ENCODE peak calls at places on chromosomes 2 and 18, in five cellular contexts. M is GM12878, K is K562, Q is H1, S is HepG2. F is an unnamed sample.

GRCh38 chr2:168976034-168976654 is 55.0 kb downstream of the ABCB11 start:
- DNase-seq in M (no peak), K (peak; percentile 98), Q (no peak), S (no peak), F (no peak)

GRCh38 chr2:18402-19271 is 27.7 kb downstream of the FAM110C start:
- DNase-seq in M (no peak), K (peak; percentile 9), Q (no peak), S (no peak), F (no peak)

GRCh38 chr2:5064687-5065086 is 627.5 kb upstream of the SOX11 start:
- DNase-seq in M (no peak), K (no peak), Q (peak; percentile 33), S (no peak), F (no peak)

GRCh38 chr2:181281206-181281832 is 175.9 kb upstream of the ITGA4 start:
- DNase-seq in M (no peak), K (no peak), Q (no peak), S (no peak), F (no peak)

GRCh38 chr2:37768491-37768925 is 97.1 kb upstream of the CDC42EP3 start:
- DNase-seq in M (no peak), K (no peak), Q (no peak), S (peak; percentile 25), F (no peak)

GRCh38 chr2:239249781-239250180 is 151.0 kb downstream of the HDAC4 start:
- DNase-seq in M (no peak), K (no peak), Q (no peak), S (no peak), F (no peak)

GRCh38 chr2:26986576-26986975 is 16.1 kb downstream of the MAPRE3 start:
- DNase-seq in M (no peak), K (no peak), Q (no peak), S (no peak), F (no peak)

GRCh38 chr2:2846379-2847130 is 515.5 kb upstream of the MYT1L start:
- DNase-seq in M (no peak), K (peak; percentile 6), Q (no peak), S (no peak), F (peak; percentile 45)

GRCh38 chr2:127570282-127571250 is 35.1 kb downstream of the MYO7B start:
- DNase-seq in M (no peak), K (no peak), Q (no peak), S (no peak), F (no peak)

GRCh38 chr2:238644095-238645081 is 203.5 kb upstream of the TWIST2 start:
- DNase-seq in M (no peak), K (no peak), Q (no peak), S (peak; percentile 33), F (peak; percentile 68)

GRCh38 chr2:109382236-109382930 is 231.4 kb downstream of the SEPTIN10 start:
- DNase-seq in M (no peak), K (no peak), Q (no peak), S (no peak), F (no peak)

GRCh38 chr18:36411745-36412168 is 114.2 kb downstream of the FHOD3 start:
- DNase-seq in M (no peak), K (peak; percentile 58), Q (no peak), S (peak; percentile 21), F (peak; percentile 50)

GRCh38 chr2:33583194-33583938 is 15.7 kb downstream of the FAM98A start:
- DNase-seq in M (peak; percentile 26), K (peak; percentile 50), Q (no peak), S (peak; percentile 36), F (no peak)

GRCh38 chr2:237280235-237280634 is 133.7 kb downstream of the COL6A3 start:
- DNase-seq in M (no peak), K (no peak), Q (no peak), S (no peak), F (no peak)

GRCh38 chr2:157662401-157662800 is 33.7 kb upstream of the ACVR1C start:
- DNase-seq in M (no peak), K (no peak), Q (no peak), S (no peak), F (no peak)

GRCh38 chr18:58287626-58288289 is 243.7 kb downstream of the NEDD4L start:
- DNase-seq in M (no peak), K (no peak), Q (no peak), S (peak; percentile 81), F (no peak)

GRCh38 chr2:16553222-16553621 is 112.4 kb downstream of the CYRIA start:
- DNase-seq in M (no peak), K (peak; percentile 48), Q (no peak), S (peak; percentile 40), F (peak; percentile 32)

GRCh38 chr2:9755638-9756037 is 87.6 kb upstream of the TAF1B start:
- DNase-seq in M (no peak), K (no peak), Q (no peak), S (no peak), F (no peak)

GRCh38 chr2:203484266-203485112 is 50.6 kb downstream of the RAPH1 start:
- DNase-seq in M (peak; percentile 40), K (peak; percentile 11), Q (no peak), S (peak; percentile 46), F (no peak)

GRCh38 chr18:79545255-79545654 is 134.3 kb upstream of the CTDP1 start:
- DNase-seq in M (no peak), K (no peak), Q (no peak), S (no peak), F (no peak)

GRCh38 chr18:2410688-2411087 is 160.6 kb downstream of the METTL4 start:
- DNase-seq in M (no peak), K (no peak), Q (no peak), S (no peak), F (peak; percentile 22)

GRCh38 chr2:188902906-188903305 is 71.3 kb upstream of the COL3A1 start:
- DNase-seq in M (no peak), K (no peak), Q (no peak), S (no peak), F (no peak)

GRCh38 chr2:38075436-38076249 is at the start of gene CYP1B1:
- DNase-seq in M (no peak), K (no peak), Q (no peak), S (no peak), F (no peak)

GRCh38 chr2:36607947-36608346 is 10.0 kb upstream of the FEZ2 start:
- DNase-seq in M (no peak), K (no peak), Q (no peak), S (no peak), F (no peak)

GRCh38 chr2:144730711-144731110 is 210.8 kb upstream of the ZEB2 start:
- DNase-seq in M (no peak), K (no peak), Q (no peak), S (no peak), F (no peak)

DNA sequence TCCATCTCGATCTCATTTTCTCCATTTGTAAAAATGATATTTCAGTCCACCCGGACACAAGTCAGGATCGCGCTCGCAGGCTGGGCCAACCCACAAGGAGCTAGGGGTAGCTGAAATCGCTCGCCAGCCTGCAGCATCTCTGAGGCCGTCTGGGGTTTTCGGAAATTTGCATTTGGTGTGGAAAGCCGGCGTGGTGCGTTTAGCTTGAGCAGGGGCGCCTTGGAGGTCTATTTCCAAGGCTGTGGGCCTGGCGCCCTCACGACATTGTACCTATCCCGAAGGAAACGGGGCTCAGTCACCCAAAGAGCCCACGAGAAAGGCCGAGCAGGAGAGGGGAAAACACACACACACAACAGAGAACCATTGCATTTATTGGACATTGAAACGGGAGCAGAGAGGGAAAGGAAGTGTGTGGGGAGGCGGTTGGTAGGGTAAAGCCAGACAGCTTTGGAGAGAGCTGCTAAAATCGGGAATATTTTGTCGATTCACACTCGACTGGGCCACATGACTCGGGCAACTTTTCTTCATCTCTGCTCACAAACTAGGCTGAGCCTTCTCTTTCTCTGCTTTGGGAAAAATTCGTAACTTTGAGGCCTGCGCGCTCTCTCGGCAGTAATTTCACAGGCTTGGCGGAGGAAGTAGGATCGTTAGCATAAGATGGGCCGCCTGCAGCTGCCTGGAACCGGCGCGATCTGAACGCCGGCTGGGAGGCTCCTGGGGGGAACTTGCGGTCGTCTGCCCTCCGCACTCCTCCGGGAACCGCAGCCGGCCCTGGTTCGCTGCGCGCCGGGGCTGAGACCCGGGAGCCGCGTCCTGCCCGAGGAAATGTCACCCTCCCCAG is 1.1 kb upstream of the HOXD8 start:
- DNase-seq in M (no peak), K (no peak), Q (no peak), S (no peak), F (no peak)
- TF ChIP-seq EZH2 in M (no peak), K (no peak), Q (peak; percentile 92), S (no peak), F (no peak)

GRCh38 chr2:165700511-165700910 is 93.5 kb downstream of the GALNT3 start:
- DNase-seq in M (no peak), K (no peak), Q (no peak), S (no peak), F (no peak)

GRCh38 chr2:165693838-165694237 is 100.2 kb downstream of the GALNT3 start:
- DNase-seq in M (no peak), K (no peak), Q (no peak), S (no peak), F (no peak)

GRCh38 chr2:165697727-165698620 is 96.1 kb downstream of the GALNT3 start:
- DNase-seq in M (no peak), K (no peak), Q (no peak), S (no peak), F (no peak)

GRCh38 chr2:165699931-165700330 is 94.1 kb downstream of the GALNT3 start:
- DNase-seq in M (no peak), K (no peak), Q (no peak), S (no peak), F (no peak)

DNA sequence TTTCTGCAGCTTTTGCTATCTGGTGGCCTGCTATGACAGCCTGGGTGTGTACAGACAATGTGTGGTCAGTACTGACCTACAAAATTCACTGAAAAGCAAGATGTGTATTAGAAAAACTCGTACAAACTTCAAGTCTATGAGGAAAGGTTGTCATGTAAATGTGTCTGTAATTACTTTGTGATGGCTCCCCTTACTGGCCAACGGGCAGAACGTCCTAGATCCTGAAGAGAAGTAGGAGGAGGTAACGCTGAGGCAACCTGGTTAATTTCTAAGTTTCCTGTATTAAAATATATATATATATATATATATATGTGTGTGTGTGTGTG is 95.5 kb downstream of the GALNT3 start:
- DNase-seq in M (peak; percentile 27), K (peak; percentile 12), Q (no peak), S (peak; percentile 44), F (peak; percentile 19)
- TF ChIP-seq SP1 in M (no peak), K (no peak), Q (no peak), S (no peak), F (no peak)

DNA sequence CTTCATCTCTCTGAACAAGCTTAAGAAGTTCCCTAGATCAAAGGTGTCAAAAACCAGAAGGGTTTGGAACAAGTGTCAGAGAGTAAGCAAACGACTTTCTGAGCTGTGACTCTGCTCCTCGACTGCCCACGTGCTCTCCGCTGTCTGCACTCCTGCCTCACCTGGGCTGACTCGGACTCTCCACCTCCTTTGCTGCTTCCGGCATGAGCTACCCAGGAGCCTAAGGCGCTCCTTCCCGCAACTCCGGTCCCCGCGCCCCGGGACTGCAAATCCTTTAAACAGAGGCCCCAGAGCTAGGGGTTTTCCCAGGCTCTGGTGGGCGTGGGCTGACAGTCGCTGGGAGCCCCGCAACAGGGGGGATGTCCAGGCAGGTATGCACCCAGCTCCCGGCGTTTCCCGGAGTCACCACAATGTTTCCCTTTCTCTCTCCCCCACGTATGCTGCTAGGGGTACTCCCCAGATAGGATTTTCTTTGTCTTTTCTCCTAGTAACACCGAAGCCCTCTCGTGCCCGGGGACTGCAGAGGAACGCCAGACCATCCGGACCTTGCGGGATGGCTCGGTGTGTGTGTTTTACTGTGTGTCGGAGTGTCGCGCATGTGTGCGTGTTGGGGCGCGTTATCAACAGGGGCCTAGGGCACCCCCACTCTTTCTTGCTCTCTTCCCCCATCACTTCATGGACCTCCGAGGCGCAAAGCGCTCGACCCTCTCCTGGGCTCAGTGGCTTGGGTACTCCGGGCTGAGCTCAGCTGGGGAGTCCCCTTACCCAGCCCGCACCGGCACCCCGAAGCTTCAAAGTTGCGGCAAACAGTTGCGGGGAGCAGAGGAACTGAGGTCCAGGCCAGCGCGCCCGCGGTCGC is 719 bp upstream of the THSD7B start:
- DNase-seq in M (no peak), K (no peak), Q (no peak), S (no peak), F (no peak)
- TF ChIP-seq EZH2 in M (no peak), K (no peak), Q (peak; percentile 61), S (no peak), F (no peak)

GRCh38 chr18:56460590-56460989 is 177.8 kb downstream of the TXNL1 start:
- DNase-seq in M (no peak), K (no peak), Q (no peak), S (no peak), F (no peak)
- TF ChIP-seq SP1 in M (no peak), K (no peak), Q (no peak), S (no peak), F (no peak)

F was measured in HCT116.